ENCODE peak calls at places on chromosomes 7 and 10, in four cellular contexts. A is right atrium auricular region, L is MM.1S, N is body of pancreas. X is an unnamed sample.

GRCh38 chr7:124085168-124085567 is 52.3 kb upstream of the TMEM229A start:
- DNase-seq in A (no peak), L (no peak), N (peak; percentile 87), X (no peak)

GRCh38 chr7:73827568-73828106 is 3.2 kb upstream of the CLDN4 start:
- DNase-seq in A (no peak), L (no peak), N (peak; percentile 94), X (no peak)

GRCh38 chr10:79165068-79165467 is 96.3 kb downstream of the ZMIZ1 start:
- DNase-seq in A (no peak), L (no peak), N (no peak), X (no peak)

GRCh38 chr7:101156866-101157589 is 2.8 kb downstream of the AP1S1 start:
- DNase-seq in N (no peak), L (no peak), A (no peak), X (no peak)

GRCh38 chr7:73706122-73707044 is 13.1 kb downstream of the STX1A start:
- DNase-seq in A (no peak), L (no peak), N (no peak), X (no peak)

GRCh38 chr7:107723255-107723654 is 20.7 kb upstream of the CBLL1 start:
- DNase-seq in A (no peak), L (no peak), N (no peak), X (no peak)

GRCh38 chr7:151077705-151078232 is 2.8 kb downstream of the FASTK start:
- DNase-seq in L (no peak), A (no peak), N (no peak), X (no peak)

GRCh38 chr7:97004931-97005763 is at the start of gene DLX6:
- DNase-seq in L (peak; percentile 96), A (no peak), N (no peak), X (no peak)

GRCh38 chr7:142412551-142413193 is 154.8 kb upstream of the PRSS58 start:
- DNase-seq in N (no peak), L (peak; percentile 87), A (no peak), X (no peak)

GRCh38 chr10:85524001-85524400 is 842.6 kb downstream of the GRID1 start:
- DNase-seq in A (no peak), N (no peak), L (no peak), X (no peak)

GRCh38 chr10:118835682-118836326 is 81.0 kb upstream of the CACUL1 start:
- DNase-seq in N (peak; percentile 69), A (no peak), L (no peak), X (no peak)

GRCh38 chr7:134562136-134562535 is 13.2 kb downstream of the AKR1B15 start:
- DNase-seq in L (no peak), A (no peak), N (no peak), X (no peak)

GRCh38 chr7:35012155-35012554 is 25.1 kb downstream of the DPY19L1 start:
- DNase-seq in N (no peak), A (no peak), L (no peak), X (no peak)

GRCh38 chr7:351681-352480 is 61.9 kb downstream of the FOXL3 start:
- DNase-seq in L (no peak), N (no peak), A (no peak), X (no peak)

GRCh38 chr10:38038107-38038931 is 27.8 kb downstream of the ZNF33A start:
- DNase-seq in A (no peak), N (no peak), L (peak; percentile 64), X (no peak)

GRCh38 chr10:110834622-110835219 is 37.0 kb upstream of the PDCD4 start:
- DNase-seq in A (peak; percentile 77), N (peak; percentile 74), L (no peak), X (no peak)

GRCh38 chr7:81501220-81501619 is 268.6 kb downstream of the HGF start:
- DNase-seq in N (no peak), A (no peak), L (peak; percentile 47), X (no peak)

GRCh38 chr7:1160665-1161010 is 642 bp upstream of the ZFAND2A start:
- DNase-seq in A (no peak), N (peak; percentile 37), L (peak; percentile 13), X (no peak)

GRCh38 chr7:31126976-31127375 is 74.9 kb downstream of the ADCYAP1R1 start:
- DNase-seq in A (no peak), L (no peak), N (no peak), X (no peak)

GRCh38 chr10:112953760-112954159 is 3.7 kb downstream of the TCF7L2 start:
- DNase-seq in N (no peak), A (no peak), L (no peak), X (no peak)

GRCh38 chr7:55120074-55120473 is 101.3 kb downstream of the EGFR start:
- DNase-seq in A (no peak), L (no peak), N (no peak), X (no peak)

DNA sequence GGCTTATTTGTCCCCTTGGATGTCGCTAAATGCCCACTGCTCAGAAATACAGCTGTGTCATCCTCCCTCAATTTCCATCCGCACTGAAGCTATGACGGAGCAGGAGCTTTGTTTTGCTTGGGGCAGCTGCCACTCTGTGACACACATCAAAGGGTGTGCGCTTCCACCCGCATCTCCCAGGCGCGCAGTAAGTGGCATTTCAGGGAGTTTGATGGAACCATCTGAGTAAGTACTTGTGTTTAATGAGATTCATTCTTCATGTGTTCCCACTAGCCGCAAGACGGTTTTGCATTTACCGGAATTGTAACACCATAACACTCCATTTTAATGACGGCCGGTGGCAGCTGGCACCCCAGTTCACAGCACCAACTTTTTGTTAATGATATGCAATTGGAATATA is 103.8 kb upstream of the PARD3 start:
- DNase-seq in N (no peak), L (no peak), A (no peak), X (no peak)
- TF ChIP-seq CTCF in N (no peak), L (no peak), A (no peak), X (no peak)

DNA sequence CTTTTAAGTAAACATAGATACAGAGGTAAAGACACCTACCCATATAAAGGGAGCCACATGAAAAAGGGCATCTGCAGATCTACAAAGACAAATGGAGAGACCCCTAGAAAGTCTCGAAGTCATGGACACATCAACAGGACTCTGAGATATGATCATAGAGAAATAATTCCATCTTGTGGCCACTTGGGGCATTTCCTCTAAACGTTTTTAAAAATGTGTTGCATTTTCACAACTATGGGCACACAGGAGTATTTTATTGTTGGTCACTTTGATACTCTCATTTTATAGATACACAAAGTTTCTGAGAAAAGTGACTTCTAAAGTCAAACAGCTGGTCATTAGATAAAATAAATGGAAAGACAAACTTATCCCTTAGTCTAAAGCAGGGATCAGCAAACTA is 87.1 kb downstream of the CRTAC1 start:
- DNase-seq in N (no peak), L (no peak), A (no peak), X (no peak)
- TF ChIP-seq CTCF in N (no peak), L (peak; percentile 17), A (no peak), X (no peak)

GRCh38 chr7:121163699-121164098 is 165.1 kb upstream of the WNT16 start:
- DNase-seq in L (no peak), A (no peak), N (no peak), X (no peak)
- TF ChIP-seq CTCF in L (peak; percentile 11), A (no peak), N (no peak), X (peak; percentile 16)

GRCh38 chr10:97618285-97618684 is 15.0 kb downstream of the MORN4 start:
- DNase-seq in A (no peak), N (no peak), L (no peak), X (no peak)
- TF ChIP-seq CTCF in A (no peak), N (no peak), L (no peak), X (no peak)

DNA sequence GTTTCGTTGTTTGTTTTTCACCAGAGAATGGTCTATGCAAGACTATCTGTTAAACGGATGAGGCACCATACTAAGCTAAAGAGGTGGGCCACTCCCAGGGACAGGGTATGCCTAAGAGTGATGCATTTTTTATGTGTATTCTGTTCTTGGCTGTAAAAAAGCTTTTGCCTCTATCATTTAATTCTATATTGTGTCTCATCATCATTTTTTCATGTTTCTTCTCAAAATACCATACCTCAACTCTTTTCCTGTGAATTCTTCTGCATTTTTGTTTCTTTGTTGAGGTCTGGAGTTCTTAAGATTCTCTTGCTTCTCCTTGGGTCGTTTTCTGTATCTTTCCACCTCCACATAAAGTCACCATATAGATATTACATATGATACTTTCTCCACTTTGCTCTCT is 357.4 kb downstream of the GPR158 start:
- DNase-seq in L (no peak), N (no peak), A (no peak), X (no peak)
- TF ChIP-seq CTCF in L (no peak), N (no peak), A (no peak), X (no peak)

GRCh38 chr10:100516847-100517246 is 2.8 kb downstream of the SEC31B start:
- DNase-seq in L (peak; percentile 25), A (no peak), N (no peak), X (no peak)
- TF ChIP-seq CTCF in L (peak; percentile 40), A (peak; percentile 13), N (no peak), X (peak; percentile 28)

GRCh38 chr10:121710971-121711370 is 112.7 kb upstream of the FGFR2 start:
- DNase-seq in L (no peak), A (no peak), N (no peak), X (no peak)

GRCh38 chr10:121708921-121709625 is 110.8 kb upstream of the FGFR2 start:
- DNase-seq in L (no peak), A (no peak), N (no peak), X (no peak)

GRCh38 chr10:121715076-121715475 is 116.8 kb upstream of the FGFR2 start:
- DNase-seq in L (no peak), A (no peak), N (no peak), X (no peak)

GRCh38 chr10:121710207-121710606 is 112.0 kb upstream of the FGFR2 start:
- DNase-seq in L (no peak), A (peak; percentile 67), N (no peak), X (no peak)

GRCh38 chr10:121709674-121710073 is 111.4 kb upstream of the FGFR2 start:
- DNase-seq in A (no peak), N (no peak), L (no peak), X (no peak)
- TF ChIP-seq CTCF in A (no peak), N (no peak), L (no peak), X (no peak)

DNA sequence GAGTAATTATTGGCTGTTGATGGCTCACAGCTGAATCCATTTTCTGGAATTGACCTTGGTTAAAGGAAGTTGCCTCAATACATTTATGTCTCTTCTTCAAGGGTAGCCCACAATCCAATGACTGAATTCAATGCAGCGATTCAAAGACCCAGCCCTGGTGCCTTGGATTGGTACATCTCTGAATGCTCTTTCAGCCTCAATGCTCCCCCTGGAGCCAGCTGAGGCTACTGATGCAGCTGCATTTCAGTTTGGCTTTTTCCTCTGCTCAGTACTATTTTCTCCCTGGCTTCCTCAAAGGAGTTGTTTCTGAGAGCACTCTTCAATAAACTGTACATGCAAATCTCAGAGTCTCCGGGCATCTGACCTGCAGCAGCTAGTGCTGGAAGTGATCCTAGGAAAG is 633 bp upstream of the EBLN1 start:
- DNase-seq in L (no peak), N (no peak), A (no peak), X (no peak)
- TF ChIP-seq CTCF in L (no peak), N (no peak), A (peak; percentile 10), X (peak; percentile 40)

GRCh38 chr10:97332586-97333350 is 1.8 kb downstream of the FRAT2 start:
- DNase-seq in L (no peak), N (peak; percentile 60), A (no peak), X (no peak)
- TF ChIP-seq CTCF in L (no peak), N (peak; percentile 45), A (peak; percentile 51), X (peak; percentile 48)